ENCODE peak calls at places on chromosome 14, in six cellular contexts. One of them, this sample, is unnamed. For H3K9me2, H3K9me3 and H4K20me1, the result is how much of the 10 kb centered on the place peaks cover.

GRCh38 chr14:90810808-90811207 is 5.4 kb downstream of the TTC7B start:
- DNase-seq in HCT116: no peak
- DNase-seq in OCI-LY7: no peak
- DNase-seq in SK-N-SH: no peak
- DNase-seq in PC-3: no peak
- DNase-seq in GM23248: no peak
- DNase-seq in this sample: no peak

GRCh38 chr14:101449114-101449513 is 112.2 kb upstream of the DIO3 start:
- DNase-seq in HCT116: no peak
- DNase-seq in OCI-LY7: peak
- DNase-seq in SK-N-SH: no peak
- DNase-seq in PC-3: no peak
- DNase-seq in GM23248: no peak
- DNase-seq in this sample: no peak

GRCh38 chr14:95503365-95504134 is 12.9 kb downstream of the SYNE3 start:
- DNase-seq in HCT116: no peak
- DNase-seq in OCI-LY7: no peak
- DNase-seq in SK-N-SH: no peak
- DNase-seq in PC-3: no peak
- DNase-seq in GM23248: no peak
- DNase-seq in this sample: no peak

GRCh38 chr14:60722163-60722835 is 1.9 kb downstream of the SIX4 start:
- DNase-seq in HCT116: no peak
- DNase-seq in OCI-LY7: peak
- DNase-seq in SK-N-SH: peak
- DNase-seq in PC-3: peak
- DNase-seq in GM23248: peak
- DNase-seq in this sample: peak

GRCh38 chr14:55847766-55848165 is 267.8 kb downstream of the KTN1 start:
- DNase-seq in HCT116: no peak
- DNase-seq in OCI-LY7: no peak
- DNase-seq in SK-N-SH: no peak
- DNase-seq in PC-3: peak
- DNase-seq in GM23248: peak
- DNase-seq in this sample: no peak

GRCh38 chr14:101120636-101121398 is 217.3 kb upstream of the RTL1 start:
- DNase-seq in HCT116: no peak
- DNase-seq in OCI-LY7: peak
- DNase-seq in SK-N-SH: peak
- DNase-seq in PC-3: no peak
- DNase-seq in GM23248: no peak
- DNase-seq in this sample: peak

GRCh38 chr14:60094306-60094897 is 2.7 kb downstream of the PCNX4 start:
- DNase-seq in HCT116: no peak
- DNase-seq in OCI-LY7: peak
- DNase-seq in SK-N-SH: no peak
- DNase-seq in PC-3: peak
- DNase-seq in GM23248: peak
- DNase-seq in this sample: no peak

GRCh38 chr14:35121026-35121886 is 534 bp downstream of the PPP2R3C start:
- DNase-seq in HCT116: no peak
- DNase-seq in OCI-LY7: no peak
- DNase-seq in SK-N-SH: no peak
- DNase-seq in PC-3: no peak
- DNase-seq in GM23248: peak
- DNase-seq in this sample: no peak

GRCh38 chr14:21852061-21852664 is 178.5 kb upstream of the OR4E1 start:
- DNase-seq in HCT116: peak
- DNase-seq in OCI-LY7: peak
- DNase-seq in SK-N-SH: peak
- DNase-seq in PC-3: peak
- DNase-seq in GM23248: peak
- DNase-seq in this sample: peak

GRCh38 chr14:37994846-37995372 is 212.8 kb upstream of the SSTR1 start:
- DNase-seq in HCT116: no peak
- DNase-seq in OCI-LY7: no peak
- DNase-seq in SK-N-SH: no peak
- DNase-seq in PC-3: no peak
- DNase-seq in GM23248: no peak
- DNase-seq in this sample: no peak

GRCh38 chr14:32561520-32561919 is 232.4 kb downstream of the AKAP6 start:
- DNase-seq in HCT116: no peak
- DNase-seq in OCI-LY7: no peak
- DNase-seq in SK-N-SH: no peak
- DNase-seq in PC-3: peak
- DNase-seq in GM23248: peak
- DNase-seq in this sample: no peak

GRCh38 chr14:98458702-98459101 is 813.3 kb downstream of the BCL11B start:
- DNase-seq in HCT116: no peak
- DNase-seq in OCI-LY7: no peak
- DNase-seq in SK-N-SH: no peak
- DNase-seq in PC-3: no peak
- DNase-seq in GM23248: no peak
- DNase-seq in this sample: no peak
- H3K9me2 ChIP-seq in HCT116: under half
- H3K9me2 ChIP-seq in OCI-LY7: under half
- H3K9me2 ChIP-seq in SK-N-SH: under half
- H3K9me2 ChIP-seq in PC-3: under half
- H3K9me2 ChIP-seq in GM23248: under half
- H3K9me2 ChIP-seq in this sample: under half

GRCh38 chr14:79543966-79544365 is 667.3 kb downstream of the DIO2 start:
- DNase-seq in HCT116: no peak
- DNase-seq in OCI-LY7: peak
- DNase-seq in SK-N-SH: peak
- DNase-seq in PC-3: peak
- DNase-seq in GM23248: peak
- DNase-seq in this sample: peak
- H3K9me3 ChIP-seq in HCT116: under half
- H3K9me3 ChIP-seq in OCI-LY7: under half
- H3K9me3 ChIP-seq in SK-N-SH: under half
- H3K9me3 ChIP-seq in PC-3: under half
- H3K9me3 ChIP-seq in GM23248: under half
- H3K9me3 ChIP-seq in this sample: under half

DNA sequence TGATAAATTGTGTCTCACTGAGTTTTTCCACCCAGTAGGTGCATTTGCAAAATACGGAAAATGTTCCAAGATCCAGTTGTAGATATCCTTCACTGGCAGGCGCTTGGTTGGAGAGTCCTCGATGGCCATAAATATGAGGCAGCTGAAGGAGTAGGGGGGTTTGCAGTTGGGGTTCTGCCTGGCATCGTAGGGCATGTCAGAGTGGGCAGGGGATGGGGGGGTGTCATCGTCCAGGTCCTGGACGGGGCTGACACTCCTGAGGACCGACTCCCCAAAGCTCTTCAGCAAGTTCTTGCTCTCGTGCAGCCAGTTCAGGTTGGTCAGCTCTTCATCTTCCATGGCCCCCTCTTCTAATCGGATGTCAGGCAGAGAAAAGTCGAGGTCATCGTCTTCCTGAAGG is 5.1 kb downstream of the FOXN3 start:
- DNase-seq in HCT116: no peak
- DNase-seq in OCI-LY7: no peak
- DNase-seq in SK-N-SH: no peak
- DNase-seq in PC-3: no peak
- DNase-seq in GM23248: no peak
- DNase-seq in this sample: no peak
- H4K20me1 ChIP-seq in HCT116: under half
- H4K20me1 ChIP-seq in OCI-LY7: under half
- H4K20me1 ChIP-seq in SK-N-SH: under half
- H4K20me1 ChIP-seq in PC-3: under half
- H4K20me1 ChIP-seq in GM23248: under half
- H4K20me1 ChIP-seq in this sample: under half

DNA sequence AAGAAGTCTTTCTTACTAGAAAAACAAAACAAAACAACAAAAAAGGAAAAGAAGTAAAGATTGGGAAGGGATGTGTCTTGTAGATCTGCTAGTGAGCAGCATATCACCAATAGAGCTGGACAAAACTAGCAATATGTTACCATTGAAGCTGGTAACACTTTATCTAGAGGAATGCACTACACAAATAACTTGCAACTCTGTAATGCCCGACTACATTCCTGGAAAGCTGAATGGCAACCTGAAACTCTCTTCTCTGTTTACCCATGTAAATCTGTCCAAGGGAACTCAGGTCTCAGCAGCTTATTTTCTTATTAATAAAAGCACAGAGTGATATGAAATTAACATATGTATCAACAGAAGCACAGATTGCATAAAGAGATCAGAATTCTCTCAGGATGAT is 624.4 kb downstream of the KCNH5 start:
- DNase-seq in HCT116: no peak
- DNase-seq in OCI-LY7: no peak
- DNase-seq in SK-N-SH: no peak
- DNase-seq in PC-3: no peak
- DNase-seq in GM23248: no peak
- DNase-seq in this sample: no peak
- H3K9me2 ChIP-seq in HCT116: under half
- H3K9me2 ChIP-seq in OCI-LY7: under half
- H3K9me2 ChIP-seq in SK-N-SH: under half
- H3K9me2 ChIP-seq in PC-3: under half
- H3K9me2 ChIP-seq in GM23248: under half
- H3K9me2 ChIP-seq in this sample: under half

GRCh38 chr14:52049721-52050588 is 18.9 kb downstream of the NID2 start:
- DNase-seq in HCT116: no peak
- DNase-seq in OCI-LY7: no peak
- DNase-seq in SK-N-SH: no peak
- DNase-seq in PC-3: no peak
- DNase-seq in GM23248: no peak
- DNase-seq in this sample: no peak
- H3K9me3 ChIP-seq in HCT116: under half
- H3K9me3 ChIP-seq in OCI-LY7: under half
- H3K9me3 ChIP-seq in SK-N-SH: under half
- H3K9me3 ChIP-seq in PC-3: under half
- H3K9me3 ChIP-seq in GM23248: under half
- H3K9me3 ChIP-seq in this sample: under half

This sample was measured in Karpas-422.